ENCODE peak calls at places on chromosome 15, in seven cellular contexts. B is H9, I is sigmoid colon, D is dorsolateral prefrontal cortex, U is right atrium auricular region, L is ovary, F is IMR-90. P is an unnamed sample.

GRCh38 chr15:80991446-80991845 is 1.8 kb upstream of the MESD start:
- DNase-seq in D (no peak), L (no peak), B (no peak), U (peak; percentile 83), F (peak; percentile 73), I (peak; percentile 89), P (no peak)

GRCh38 chr15:82139823-82140268 is 94.0 kb upstream of the MEX3B start:
- DNase-seq in I (no peak), F (peak; percentile 70), U (no peak), B (no peak), L (no peak), D (no peak), P (no peak)

GRCh38 chr15:82855286-82856092 is 46.1 kb downstream of the WHAMM start:
- DNase-seq in U (peak; percentile 50), F (no peak), B (no peak), D (no peak), I (no peak), L (no peak), P (no peak)

GRCh38 chr15:28909958-28910500 is 24.3 kb downstream of the APBA2 start:
- DNase-seq in I (no peak), U (no peak), F (no peak), D (no peak), B (no peak), L (no peak), P (no peak)

GRCh38 chr15:87477759-87478687 is 778.5 kb downstream of the NTRK3 start:
- DNase-seq in F (peak; percentile 49), U (peak; percentile 67), D (no peak), B (peak; percentile 31), I (peak; percentile 64), L (no peak), P (no peak)

GRCh38 chr15:40850576-40851112 is 6.8 kb downstream of the SPINT1 start:
- DNase-seq in F (no peak), D (no peak), U (no peak), L (no peak), I (no peak), B (no peak), P (no peak)

GRCh38 chr15:23877502-23878412 is 190.7 kb upstream of the NDN start:
- DNase-seq in U (no peak), L (peak; percentile 73), D (peak; percentile 42), B (peak; percentile 83), F (no peak), I (no peak), P (no peak)

GRCh38 chr15:80309769-80310384 is 57.9 kb upstream of the CTXND1 start:
- DNase-seq in I (no peak), F (peak; percentile 34), U (no peak), B (no peak), L (no peak), D (no peak), P (no peak)

GRCh38 chr15:41564960-41565502 is 6.0 kb downstream of the TYRO3 start:
- DNase-seq in I (no peak), F (no peak), U (no peak), L (no peak), B (no peak), D (no peak), P (no peak)

GRCh38 chr15:66772967-66773873 is 71.2 kb downstream of the SMAD6 start:
- DNase-seq in I (peak; percentile 75), F (no peak), D (no peak), L (no peak), B (no peak), U (no peak), P (no peak)

GRCh38 chr15:52790166-52790708 is at the start of gene ONECUT1:
- DNase-seq in U (no peak), D (no peak), F (peak; percentile 2), L (peak; percentile 56), I (no peak), B (peak; percentile 82), P (no peak)

GRCh38 chr15:64209680-64210334 is 47.0 kb upstream of the PPIB start:
- DNase-seq in U (no peak), D (no peak), L (no peak), B (no peak), F (peak; percentile 64), I (no peak), P (no peak)

GRCh38 chr15:24684313-24684712 is 8.7 kb downstream of the NPAP1 start:
- DNase-seq in B (no peak), F (no peak), D (no peak), I (no peak), U (no peak), L (no peak), P (no peak)

GRCh38 chr15:82850731-82851130 is 41.3 kb downstream of the WHAMM start:
- DNase-seq in D (no peak), I (no peak), L (no peak), U (peak; percentile 52), B (peak; percentile 22), F (no peak), P (peak; percentile 26)

GRCh38 chr15:96362759-96363678 is 32.5 kb downstream of the NR2F2 start:
- DNase-seq in U (no peak), D (no peak), B (peak; percentile 80), L (no peak), F (no peak), I (no peak), P (no peak)

GRCh38 chr15:70854669-70854976 is 666 bp upstream of the LARP6 start:
- DNase-seq in F (peak; percentile 62), D (no peak), B (no peak), U (no peak), I (no peak), L (no peak), P (no peak)

GRCh38 chr15:44712108-44713005 is 1.0 kb downstream of the B2M start:
- DNase-seq in U (peak; percentile 84), F (peak; percentile 87), I (peak; percentile 88), D (peak; percentile 28), L (peak; percentile 67), B (no peak), P (peak; percentile 94)

GRCh38 chr15:65870889-65871533 is 1.7 kb downstream of the RAB11A start:
- DNase-seq in U (no peak), L (no peak), I (no peak), F (peak; percentile 77), D (no peak), B (no peak), P (no peak)

GRCh38 chr15:29962404-29962803 is 120.4 kb upstream of the GOLGA8J start:
- DNase-seq in I (no peak), B (no peak), F (no peak), U (no peak), D (no peak), L (no peak), P (no peak)

GRCh38 chr15:98787190-98787589 is 138.9 kb downstream of the IGF1R start:
- DNase-seq in F (no peak), I (no peak), L (no peak), D (no peak), B (no peak), U (no peak), P (no peak)

DNA sequence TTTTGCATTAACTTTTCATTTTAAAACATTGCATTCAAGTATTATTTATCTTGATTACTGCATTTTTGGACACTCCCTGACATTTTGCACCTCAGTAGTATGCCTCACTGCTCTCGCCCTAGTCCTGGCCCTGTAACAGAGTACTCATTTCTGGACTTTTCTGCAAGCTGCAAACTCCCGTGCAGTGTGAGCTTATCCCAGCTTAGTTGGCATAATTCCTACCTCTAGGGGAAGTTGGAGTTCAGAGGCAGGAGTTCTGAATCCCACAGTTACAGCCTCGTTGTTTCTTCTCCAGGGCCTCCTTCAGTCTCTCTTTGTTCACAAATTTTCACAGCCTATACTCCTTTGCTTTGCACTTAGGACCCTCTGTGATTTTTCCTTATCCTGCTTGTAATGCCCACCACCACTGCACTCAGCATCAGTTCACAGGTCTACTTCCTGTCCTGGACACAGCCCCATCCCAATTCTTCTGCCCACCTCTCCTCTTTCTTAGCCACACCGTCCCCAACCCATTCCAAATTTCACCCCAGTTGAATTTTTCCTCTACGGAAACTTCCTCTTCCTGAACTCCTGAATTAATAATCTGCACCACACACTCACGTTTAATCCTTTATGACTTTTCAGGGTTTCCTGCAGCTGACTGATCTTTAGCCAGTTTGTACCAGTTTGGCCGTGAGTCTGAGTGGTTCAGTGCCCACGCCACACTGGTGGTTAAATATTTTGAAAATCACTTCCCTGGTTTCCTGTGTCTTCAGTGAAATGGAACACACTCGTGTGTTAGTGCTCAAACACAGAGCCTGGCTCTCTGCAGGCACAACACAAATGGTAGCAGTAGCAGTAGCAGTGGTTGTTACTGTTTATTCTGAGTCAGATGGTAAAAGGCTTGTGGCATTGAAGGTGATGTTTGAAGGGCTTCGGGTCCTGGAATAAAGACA is 6.3 kb upstream of the CTSH start:
- DNase-seq in I (no peak), F (peak; percentile 48), D (no peak), U (no peak), L (no peak), B (no peak), P (no peak)
- TF ChIP-seq CTCF in I (no peak), F (peak; percentile 47), D (no peak), U (peak; percentile 39), L (no peak), B (no peak), P (no peak)

DNA sequence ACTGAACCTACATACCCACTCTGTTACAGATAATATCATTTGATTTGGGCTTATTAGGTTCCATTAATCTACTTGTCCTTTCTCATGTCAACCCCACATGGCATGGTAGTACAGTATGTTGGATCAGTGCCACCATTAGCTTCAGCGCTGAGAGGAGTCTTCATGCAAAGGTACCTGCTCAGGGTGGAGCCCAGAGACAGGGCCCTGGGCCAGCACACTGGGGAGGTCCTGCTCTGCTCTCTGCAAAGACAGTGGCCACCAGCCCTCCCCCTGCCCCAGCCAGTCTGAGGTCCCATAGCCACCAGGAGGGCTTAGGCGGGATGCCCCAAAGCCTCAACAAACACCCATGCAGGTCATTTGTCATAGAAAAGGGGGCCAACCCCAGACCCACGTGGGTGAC is 71.0 kb downstream of the ATP10A start:
- DNase-seq in U (no peak), F (no peak), B (no peak), L (no peak), D (no peak), I (peak; percentile 63), P (no peak)
- H3K27ac ChIP-seq in U (no peak overlapping the region), F (no peak overlapping the region), B (no peak overlapping the region), L (no peak overlapping the region), D (no peak overlapping the region), I (no peak overlapping the region), P (peak overlapping the region; percentile 92)

GRCh38 chr15:34616613-34617012 is 33.2 kb upstream of the GOLGA8B start:
- DNase-seq in B (no peak), U (no peak), D (no peak), L (no peak), F (peak; percentile 49), I (no peak), P (no peak)
- TF ChIP-seq CTCF in B (no peak), U (peak; percentile 31), D (peak; percentile 11), L (no peak), F (peak; percentile 29), I (no peak), P (no peak)

GRCh38 chr15:90530250-90531051 is 728 bp downstream of the CRTC3 start:
- DNase-seq in D (peak; percentile 28), I (peak; percentile 70), U (peak; percentile 63), B (peak; percentile 49), F (peak; percentile 24), L (peak; percentile 80), P (no peak)

GRCh38 chr15:90523373-90523772 is 6.3 kb upstream of the CRTC3 start:
- DNase-seq in L (no peak), B (no peak), U (no peak), I (no peak), D (no peak), F (no peak), P (no peak)

GRCh38 chr15:90531147-90531546 is 1.4 kb downstream of the CRTC3 start:
- DNase-seq in D (no peak), B (no peak), I (no peak), F (no peak), U (no peak), L (no peak), P (no peak)

GRCh38 chr15:90529369-90530249 is at the start of gene CRTC3:
- DNase-seq in B (peak; percentile 46), U (no peak), F (peak; percentile 48), I (peak; percentile 72), L (peak; percentile 76), D (peak; percentile 33), P (no peak)

GRCh38 chr15:90529008-90529368 is 735 bp upstream of the CRTC3 start:
- DNase-seq in U (no peak), I (no peak), F (no peak), L (no peak), B (no peak), D (no peak), P (no peak)
- H3K27ac ChIP-seq in U (peak overlapping the region; percentile 90), I (peak overlapping the region; percentile 99), F (no peak overlapping the region), L (peak overlapping the region; percentile 99), B (no peak overlapping the region), D (peak overlapping the region; percentile 95), P (peak overlapping the region; percentile 94)